ENCODE peak calls at places on chromosomes 6 and 20, in eight cellular contexts. S, J, T, K, I, F, C and Q are unnamed samples.

GRCh38 chr20:53284141-53285055 is 309.2 kb downstream of the ZNF217 start:
- DNase-seq in T (no peak), J (no peak), S (no peak), K (no peak), I (no peak), F (no peak), C (no peak), Q (no peak)

GRCh38 chr20:14134004-14134403 is 138.7 kb downstream of the MACROD2 start:
- DNase-seq in S (no peak), J (no peak), K (no peak), F (no peak), I (no peak), C (no peak), T (no peak), Q (no peak)

GRCh38 chr6:39029156-39030011 is 19.2 kb upstream of the GLP1R start:
- DNase-seq in F (peak), S (peak), C (peak), J (no peak), I (no peak), T (peak), K (no peak), Q (no peak)

GRCh38 chr6:79468116-79468515 is 69.1 kb downstream of the LCA5 start:
- DNase-seq in K (no peak), I (no peak), C (no peak), J (no peak), S (peak), T (no peak), F (no peak), Q (no peak)

GRCh38 chr6:1618305-1619105 is 8.8 kb downstream of the FOXC1 start:
- DNase-seq in I (no peak), T (peak), J (no peak), S (no peak), F (no peak), C (no peak), K (no peak), Q (no peak)

GRCh38 chr6:11277275-11278206 is 45.1 kb upstream of the NEDD9 start:
- DNase-seq in K (peak), C (no peak), F (peak), J (peak), S (peak), I (no peak), T (peak), Q (peak)

GRCh38 chr6:22940571-22941290 is 371.4 kb downstream of the HDGFL1 start:
- DNase-seq in T (no peak), F (no peak), J (no peak), I (no peak), K (no peak), S (no peak), C (no peak), Q (no peak)

GRCh38 chr20:25178563-25179438 is 16.7 kb upstream of the ENTPD6 start:
- DNase-seq in I (no peak), C (no peak), S (peak), J (no peak), T (peak), F (no peak), K (peak), Q (no peak)

GRCh38 chr20:1101533-1101932 is 16.9 kb upstream of the PSMF1 start:
- DNase-seq in J (no peak), T (no peak), K (no peak), S (no peak), F (no peak), C (no peak), I (no peak), Q (no peak)